ENCODE peak calls at places on chromosomes 4 and X, in five cellular contexts. M is fibroblast of lung, W is DMS153, C is AG10803, R is GM12865. B is an unnamed sample.

GRCh38 chr4:55931833-55932232 is 16.9 kb upstream of the CEP135 start:
- DNase-seq in R (no peak), W (no peak), C (peak), M (no peak), B (no peak)

GRCh38 chr4:102586644-102587021 is 85.5 kb downstream of the NFKB1 start:
- DNase-seq in R (peak), M (no peak), W (no peak), C (no peak), B (no peak)

GRCh38 chr4:82499705-82500104 is 62.1 kb downstream of the TMEM150C start:
- DNase-seq in R (no peak), M (no peak), C (no peak), W (peak), B (no peak)

GRCh38 chr4:93217423-93217822 is 611.1 kb upstream of the ATOH1 start:
- DNase-seq in M (no peak), C (no peak), R (no peak), W (no peak), B (no peak)

GRCh38 chrX:153438522-153438921 is 7.3 kb downstream of the TREX2 start:
- DNase-seq in C (peak), W (no peak), M (no peak), R (peak), B (peak)

GRCh38 chrX:155071694-155072215 is 447 bp downstream of the BRCC3 start:
- DNase-seq in M (no peak), R (peak), C (no peak), W (no peak), B (no peak)

GRCh38 chrX:10166731-10167149 is 10.0 kb downstream of the CLCN4 start:
- DNase-seq in R (peak), M (no peak), C (no peak), W (no peak), B (peak)

GRCh38 chr4:106971586-106971985 is 64.5 kb downstream of the DKK2 start:
- DNase-seq in R (no peak), C (no peak), W (no peak), M (no peak), B (no peak)

GRCh38 chr4:109631709-109632108 is 71.5 kb downstream of the CASP6 start:
- DNase-seq in R (no peak), M (peak), C (no peak), W (no peak), B (no peak)